ENCODE peak calls at places on chromosome 19, in seven cellular contexts. I is CD4-positive, alpha-beta memory T cell; B is cardiac muscle cell; J is HepG2; T is Peyer's patch; G is body of pancreas; S is stomach. K is an unnamed sample.

GRCh38 chr19:58468216-58468839 is 1.4 kb downstream of the ZNF324 start:
- DNase-seq in B (no peak), I (no peak), T (no peak), S (no peak), G (no peak), J (no peak), K (no peak)

GRCh38 chr19:2567580-2567979 is 91.7 kb downstream of the GADD45B start:
- DNase-seq in T (no peak), S (no peak), I (no peak), J (no peak), G (peak; percentile 78), B (no peak), K (no peak)

GRCh38 chr19:34145741-34146202 is 26.5 kb upstream of the LSM14A start:
- DNase-seq in T (peak; percentile 75), J (peak; percentile 46), I (peak; percentile 59), G (peak; percentile 47), S (peak; percentile 54), B (peak; percentile 70), K (peak; percentile 12)

GRCh38 chr19:37932985-37933953 is 26.3 kb downstream of the SIPA1L3 start:
- DNase-seq in J (peak; percentile 38), I (no peak), S (peak; percentile 60), G (peak; percentile 28), B (peak; percentile 18), T (peak; percentile 82), K (no peak)

GRCh38 chr19:1026189-1027019 is at the start of gene CNN2:
- DNase-seq in I (no peak), T (peak; percentile 91), B (peak; percentile 91), G (peak; percentile 82), S (peak; percentile 88), J (peak; percentile 64), K (peak; percentile 42)

GRCh38 chr19:55369651-55370304 is 485 bp downstream of the IL11 start:
- DNase-seq in S (no peak), I (no peak), J (no peak), B (peak; percentile 53), T (no peak), G (no peak), K (no peak)

GRCh38 chr19:6481541-6482342 is at the start of gene DENND1C:
- DNase-seq in B (peak; percentile 23), T (peak; percentile 91), G (peak; percentile 41), S (peak; percentile 52), J (peak; percentile 47), I (peak; percentile 58), K (no peak)

GRCh38 chr19:44694184-44694579 is 4.8 kb upstream of the CEACAM16 start:
- DNase-seq in B (no peak), S (no peak), T (no peak), J (no peak), G (no peak), I (no peak), K (no peak)

GRCh38 chr19:7307590-7308218 is 13.5 kb upstream of the INSR start:
- DNase-seq in T (peak; percentile 11), S (no peak), B (no peak), J (no peak), G (no peak), I (no peak), K (no peak)

GRCh38 chr19:5985098-5985783 is 7.3 kb upstream of the RANBP3 start:
- DNase-seq in S (no peak), J (no peak), G (no peak), I (no peak), B (peak; percentile 84), T (no peak), K (no peak)

GRCh38 chr19:42919757-42920079 is 2.0 kb upstream of the PSG6 start:
- DNase-seq in J (no peak), S (no peak), B (no peak), G (no peak), T (no peak), I (no peak), K (no peak)
- H3K9me3 ChIP-seq in J (no peaks in the 10 kb centered on the region), S (no peaks in the 10 kb centered on the region), B (no peaks in the 10 kb centered on the region), G (no peaks in the 10 kb centered on the region), T (no peaks in the 10 kb centered on the region), I (no peaks in the 10 kb centered on the region), K (no peaks in the 10 kb centered on the region)

DNA sequence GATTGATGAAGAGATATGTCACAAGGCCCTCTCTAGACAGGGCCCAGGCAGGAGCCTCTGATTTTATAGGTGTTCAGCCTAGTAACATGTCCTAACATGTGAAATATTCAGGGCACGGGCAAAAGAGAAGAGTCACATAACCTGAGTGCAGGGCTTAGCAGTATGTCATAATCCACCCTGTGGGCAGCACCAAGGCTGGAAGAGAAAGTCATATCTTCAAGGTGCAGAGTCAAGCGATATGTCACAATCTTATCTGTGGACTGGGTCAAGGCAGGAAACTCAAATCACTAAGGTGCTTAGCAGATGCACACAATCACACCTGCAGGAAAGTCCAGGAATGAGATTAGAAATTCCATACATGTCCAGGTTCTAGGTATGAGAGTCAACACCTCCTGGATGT is 51.5 kb upstream of the ZNF728 start:
- DNase-seq in B (no peak), J (no peak), T (no peak), G (no peak), I (no peak), S (no peak), K (no peak)
- H3K9me3 ChIP-seq in B (no peaks in the 10 kb centered on the region), J (peaks cover 98% of the 10 kb centered on the region), T (no peaks in the 10 kb centered on the region), G (no peaks in the 10 kb centered on the region), I (no peaks in the 10 kb centered on the region), S (no peaks in the 10 kb centered on the region), K (no peaks in the 10 kb centered on the region)

DNA sequence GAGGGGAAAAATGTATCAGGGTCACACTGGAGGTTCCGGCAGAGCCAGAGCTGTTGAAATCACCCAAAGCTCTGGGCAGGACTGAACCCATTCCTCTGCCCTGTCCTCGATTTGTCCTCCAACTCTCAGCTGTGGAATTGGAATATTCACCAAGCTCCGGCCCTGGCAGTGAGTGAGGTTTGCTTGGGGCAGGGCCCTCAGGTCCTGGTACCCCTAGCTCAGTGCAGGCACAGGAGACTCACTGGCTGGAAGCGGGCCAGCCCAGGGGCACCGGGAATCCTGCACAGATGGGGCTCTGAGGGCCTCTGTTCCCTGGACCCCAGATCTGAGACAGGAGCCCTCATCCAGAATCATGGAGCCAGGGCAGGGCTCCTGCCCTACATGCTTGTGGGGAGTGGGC is 1322.3 kb downstream of the UQCRFS1 start:
- DNase-seq in J (no peak), B (no peak), S (no peak), I (no peak), T (no peak), G (no peak), K (no peak)
- H3K9me3 ChIP-seq in J (peaks cover 97% of the 10 kb centered on the region), B (peaks cover 3% of the 10 kb centered on the region), S (no peaks in the 10 kb centered on the region), I (no peaks in the 10 kb centered on the region), T (no peaks in the 10 kb centered on the region), G (no peaks in the 10 kb centered on the region), K (peaks cover 6% of the 10 kb centered on the region)

DNA sequence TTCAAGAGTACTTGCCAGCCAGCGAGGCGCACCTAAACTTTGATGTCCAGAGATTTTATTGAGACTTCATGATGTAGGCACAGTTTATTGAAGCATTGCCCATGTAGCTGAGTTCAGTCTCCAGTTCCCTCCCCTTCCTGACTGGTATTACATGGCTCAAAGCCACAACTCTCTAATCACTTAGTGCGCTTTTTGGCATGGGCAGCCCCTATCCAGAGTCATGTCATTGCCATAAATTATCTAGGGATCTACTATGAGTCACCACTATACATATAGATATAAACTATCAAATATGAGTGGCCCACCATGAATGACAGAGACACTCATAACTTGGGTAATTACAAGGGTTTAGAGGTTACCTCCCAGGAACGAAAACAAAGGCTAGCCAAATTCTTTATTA is 7.7 kb downstream of the ZNF614 start:
- DNase-seq in S (no peak), I (no peak), J (no peak), G (no peak), T (no peak), B (no peak), K (no peak)
- H3K9me3 ChIP-seq in S (peaks cover 88% of the 10 kb centered on the region), I (peaks cover 60% of the 10 kb centered on the region), J (peaks cover 12% of the 10 kb centered on the region), G (peaks cover 77% of the 10 kb centered on the region), T (peaks cover 15% of the 10 kb centered on the region), B (no peaks in the 10 kb centered on the region), K (peaks cover 75% of the 10 kb centered on the region)

DNA sequence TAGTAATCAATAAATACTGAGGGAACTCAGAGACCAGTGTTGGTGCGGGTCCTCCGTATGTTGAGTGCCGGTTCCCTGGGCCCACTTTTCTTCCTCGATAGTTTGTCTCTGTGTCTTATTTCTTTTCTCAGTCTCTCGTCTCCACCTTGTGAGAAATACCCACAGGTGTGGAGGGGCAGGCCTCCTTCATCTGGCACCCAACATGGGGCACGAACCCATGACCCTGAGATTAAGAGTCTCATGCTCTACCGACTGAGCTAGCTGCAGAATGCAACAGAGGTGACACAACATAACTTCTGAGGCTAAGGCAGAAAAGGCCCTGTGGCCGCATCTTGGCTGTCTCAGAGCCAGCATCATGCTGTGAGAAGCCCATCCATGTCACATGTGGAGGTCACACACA is 5.3 kb upstream of the ZNF613 start:
- DNase-seq in S (no peak), I (no peak), B (no peak), J (no peak), T (no peak), G (no peak), K (no peak)
- H3K9me3 ChIP-seq in S (peaks cover 71% of the 10 kb centered on the region), I (peaks cover 45% of the 10 kb centered on the region), B (peaks cover 4% of the 10 kb centered on the region), J (peaks cover 74% of the 10 kb centered on the region), T (no peaks in the 10 kb centered on the region), G (peaks cover 46% of the 10 kb centered on the region), K (peaks cover 32% of the 10 kb centered on the region)

GRCh38 chr19:12111176-12111575 is 29.0 kb downstream of the ZNF20 start:
- DNase-seq in G (no peak), I (no peak), B (no peak), J (no peak), S (no peak), T (no peak), K (no peak)
- H3K9me3 ChIP-seq in G (no peaks in the 10 kb centered on the region), I (no peaks in the 10 kb centered on the region), B (peaks cover 8% of the 10 kb centered on the region), J (no peaks in the 10 kb centered on the region), S (peaks cover 19% of the 10 kb centered on the region), T (no peaks in the 10 kb centered on the region), K (no peaks in the 10 kb centered on the region)

GRCh38 chr19:15616183-15616582 is 1.2 kb downstream of the CYP4F8 start:
- DNase-seq in S (no peak), G (no peak), J (no peak), T (no peak), I (no peak), B (no peak), K (no peak)
- H3K9me3 ChIP-seq in S (no peaks in the 10 kb centered on the region), G (no peaks in the 10 kb centered on the region), J (no peaks in the 10 kb centered on the region), T (no peaks in the 10 kb centered on the region), I (no peaks in the 10 kb centered on the region), B (no peaks in the 10 kb centered on the region), K (no peaks in the 10 kb centered on the region)